ENCODE peak calls at places on chromosomes 4 and X, in ten cellular contexts. O is dorsolateral prefrontal cortex; L is AG04450; U is endothelial cell; Q is fibroblast of mammary gland; N is HepG2; H is fibroblast of pulmonary artery; J is ovary; W is CD4-positive, alpha-beta T cell; A is astrocyte of the spinal cord. C is an unnamed sample.
A peak's percentile ranks its signal among the peaks of the same experiment; 100 is the strongest.

GRCh38 chr4:151260526-151260925 is 16.4 kb upstream of the PRSS48 start:
- DNase-seq in O (no peak), L (no peak), U (no peak), Q (peak; percentile 34), N (no peak), H (no peak), J (no peak), W (no peak), A (peak; percentile 25), C (no peak)

GRCh38 chrX:119041175-119041574 is 31.6 kb upstream of the CT47C1 start:
- DNase-seq in O (no peak), L (peak; percentile 45), U (no peak), Q (peak; percentile 93), N (peak; percentile 73), H (peak; percentile 85), J (peak; percentile 74), W (no peak), A (peak; percentile 82), C (no peak)

GRCh38 chr4:164116286-164116685 is 621.8 kb downstream of the TMA16 start:
- DNase-seq in O (no peak), L (no peak), U (no peak), Q (no peak), N (no peak), H (no peak), J (no peak), W (no peak), A (no peak), C (no peak)

GRCh38 chr4:3484057-3484973 is 21.2 kb downstream of the DOK7 start:
- DNase-seq in O (peak; percentile 63), L (no peak), U (no peak), Q (no peak), N (peak; percentile 12), H (no peak), J (no peak), W (no peak), A (no peak), C (no peak)

GRCh38 chr4:182507808-182508207 is 264.6 kb downstream of the TENM3 start:
- DNase-seq in O (no peak), L (no peak), U (no peak), Q (no peak), N (no peak), H (no peak), J (no peak), W (no peak), A (no peak), C (no peak)

GRCh38 chrX:2224597-2225235 is 276.1 kb downstream of the DHRSX start:
- DNase-seq in O (no peak), L (no peak), U (no peak), Q (no peak), N (no peak), H (no peak), J (no peak), W (no peak), A (no peak), C (no peak)

GRCh38 chrX:261167-261857 is 19.9 kb upstream of the PLCXD1 start:
- DNase-seq in O (peak; percentile 2), L (no peak), U (no peak), Q (peak; percentile 86), N (no peak), H (peak; percentile 74), J (no peak), W (no peak), A (no peak), C (no peak)

GRCh38 chrX:25523574-25523973 is 507.8 kb upstream of the ARX start:
- DNase-seq in O (peak; percentile 5), L (no peak), U (peak; percentile 40), Q (peak; percentile 26), N (peak; percentile 42), H (peak; percentile 75), J (no peak), W (no peak), A (peak; percentile 53), C (no peak)

GRCh38 chrX:21528076-21528475 is 130.1 kb downstream of the KLHL34 start:
- DNase-seq in O (no peak), L (no peak), U (no peak), Q (peak; percentile 10), N (no peak), H (peak; percentile 18), J (no peak), W (no peak), A (peak; percentile 8), C (no peak)

GRCh38 chr4:159272341-159273125 is 169.7 kb downstream of the RAPGEF2 start:
- DNase-seq in O (no peak), L (peak; percentile 11), U (no peak), Q (no peak), N (no peak), H (peak; percentile 20), J (no peak), W (no peak), A (no peak), C (no peak)

GRCh38 chr4:93469560-93469959 is 359.0 kb upstream of the ATOH1 start:
- DNase-seq in O (no peak), L (no peak), U (no peak), Q (no peak), N (peak; percentile 19), H (no peak), J (no peak), W (no peak), A (no peak), C (no peak)

GRCh38 chr4:37389967-37390580 is 145.5 kb downstream of the NWD2 start:
- DNase-seq in O (no peak), L (no peak), U (peak; percentile 52), Q (peak; percentile 50), N (peak; percentile 48), H (peak; percentile 71), J (no peak), W (no peak), A (peak; percentile 65), C (peak; percentile 81)

GRCh38 chr4:66691101-66691500 is 854.2 kb downstream of the CENPC start:
- DNase-seq in O (no peak), L (no peak), U (no peak), Q (no peak), N (no peak), H (no peak), J (no peak), W (no peak), A (no peak), C (no peak)
- TF ChIP-seq CTCF in O (no peak), L (no peak), U (no peak), Q (no peak), N (no peak), H (no peak), J (no peak), W (no peak), A (peak; percentile 9), C (no peak)

GRCh38 chr4:129167640-129168260 is 71.8 kb downstream of the C4orf33 start:
- DNase-seq in O (no peak), L (no peak), U (peak; percentile 30), Q (no peak), N (peak; percentile 7), H (no peak), J (no peak), W (no peak), A (no peak), C (no peak)
- TF ChIP-seq CTCF in O (no peak), L (peak; percentile 41), U (no peak), Q (no peak), N (peak; percentile 48), H (no peak), J (no peak), W (no peak), A (peak; percentile 32), C (no peak)

GRCh38 chr4:18401435-18401834 is 379.9 kb upstream of the LCORL start:
- DNase-seq in O (no peak), L (no peak), U (no peak), Q (no peak), N (no peak), H (no peak), J (no peak), W (no peak), A (no peak), C (no peak)

GRCh38 chr4:18401868-18402267 is 380.3 kb upstream of the LCORL start:
- DNase-seq in O (no peak), L (no peak), U (no peak), Q (no peak), N (no peak), H (no peak), J (no peak), W (no peak), A (no peak), C (no peak)

GRCh38 chr4:18406220-18406619 is 384.7 kb upstream of the LCORL start:
- DNase-seq in O (no peak), L (no peak), U (no peak), Q (no peak), N (no peak), H (no peak), J (no peak), W (no peak), A (no peak), C (no peak)

GRCh38 chr4:18405054-18405453 is 383.5 kb upstream of the LCORL start:
- DNase-seq in O (no peak), L (no peak), U (no peak), Q (no peak), N (no peak), H (no peak), J (no peak), W (no peak), A (no peak), C (no peak)

DNA sequence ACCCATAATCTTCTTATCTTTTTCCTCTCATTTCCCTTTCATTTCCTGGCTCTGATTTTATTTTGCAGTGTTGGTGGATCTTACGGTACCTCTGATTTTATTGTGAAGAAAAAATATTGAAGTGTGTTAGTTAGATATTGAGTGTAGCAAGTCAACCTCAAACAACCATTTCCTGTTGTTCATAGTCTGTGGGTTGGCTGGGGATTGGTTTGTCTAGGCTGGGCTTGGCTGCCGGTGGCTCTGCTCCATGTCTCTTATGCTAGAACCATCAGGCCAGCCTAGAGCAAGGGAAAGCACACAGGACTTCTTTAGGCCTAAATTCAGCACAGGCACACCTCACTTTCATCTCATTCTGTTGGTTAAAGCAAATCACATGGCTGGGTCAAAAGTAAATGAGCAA is 383.1 kb upstream of the LCORL start:
- DNase-seq in O (no peak), L (no peak), U (no peak), Q (no peak), N (no peak), H (no peak), J (no peak), W (no peak), A (no peak), C (no peak)
- TF ChIP-seq CTCF in O (no peak), L (no peak), U (no peak), Q (no peak), N (no peak), H (no peak), J (no peak), W (no peak), A (no peak), C (no peak)

DNA sequence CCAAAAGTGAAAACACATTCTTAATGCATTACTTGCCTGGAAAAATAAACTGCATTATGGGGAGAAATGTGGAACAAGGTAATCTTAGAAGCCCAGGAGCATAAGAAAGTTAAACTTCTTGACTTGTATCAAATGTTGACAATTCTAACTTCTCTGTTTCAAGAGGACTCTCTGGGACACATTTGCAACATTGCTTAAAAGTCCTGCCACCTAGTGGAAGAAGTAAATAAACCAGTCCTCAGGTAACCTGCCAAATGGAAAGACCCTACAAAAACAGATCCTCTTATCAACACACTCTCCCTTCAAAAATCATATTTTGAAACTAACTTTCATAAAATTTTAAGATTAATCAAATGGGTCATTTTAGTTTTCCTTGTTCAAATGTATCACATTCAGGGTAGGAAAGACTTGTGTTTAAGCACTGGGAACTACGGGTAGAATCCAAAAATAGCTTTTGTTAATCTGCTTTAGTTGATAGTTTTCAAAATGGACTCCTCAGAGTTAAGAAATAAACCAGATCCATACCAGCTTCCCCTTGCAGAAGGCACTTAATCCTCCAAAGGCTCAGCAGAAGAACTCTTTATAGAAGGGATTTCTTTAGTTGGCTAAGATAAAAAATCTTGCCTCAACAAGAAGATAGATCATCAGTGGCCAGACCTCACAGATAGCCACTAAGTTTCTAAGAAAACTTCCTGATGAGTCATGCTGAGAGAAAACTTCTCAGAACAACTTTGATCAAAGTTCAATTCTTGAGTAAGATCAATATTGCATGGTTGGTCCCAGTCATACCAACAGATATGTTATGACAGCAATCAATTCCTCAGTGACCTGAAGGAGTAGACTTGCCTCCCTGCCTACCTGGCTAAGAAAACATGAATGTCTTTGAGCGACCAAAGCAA is 141.7 kb downstream of the HHIP start:
- DNase-seq in O (no peak), L (peak; percentile 2), U (no peak), Q (peak; percentile 58), N (peak; percentile 34), H (peak; percentile 71), J (no peak), W (no peak), A (peak; percentile 62), C (peak; percentile 60)
- TF ChIP-seq CTCF in O (peak; percentile 73), L (peak; percentile 63), U (peak; percentile 60), Q (peak; percentile 59), N (peak; percentile 48), H (peak; percentile 67), J (no peak), W (peak; percentile 20), A (peak; percentile 62), C (peak; percentile 71)

C was measured in MM.1S.